ENCODE peak calls at places on chromosomes 13 and 19, in seven cellular contexts. T is GM12878, M is HepG2, H is SK-N-SH, X is K562, O is GM12891, D is H1. Z is an unnamed sample.
A peak's percentile ranks its signal among the peaks of the same experiment; 100 is the strongest.

GRCh38 chr19:34096020-34096915 is 76.0 kb upstream of the LSM14A start:
- DNase-seq in T (no peak), D (no peak), O (no peak), X (peak; percentile 44), H (peak; percentile 72), M (peak; percentile 41), Z (no peak)

GRCh38 chr19:31064486-31064885 is 284.8 kb downstream of the TSHZ3 start:
- DNase-seq in D (no peak), X (no peak), O (no peak), M (no peak), T (no peak), H (peak; percentile 16), Z (no peak)

GRCh38 chr13:112446347-112446861 is 70.2 kb downstream of the SPACA7 start:
- DNase-seq in O (no peak), X (no peak), M (no peak), H (peak; percentile 24), T (no peak), D (no peak), Z (no peak)

GRCh38 chr13:99258946-99259345 is 767 bp upstream of the GPR18 start:
- DNase-seq in H (no peak), O (no peak), M (no peak), D (no peak), X (no peak), T (no peak), Z (no peak)

GRCh38 chr19:2543463-2544442 is 67.8 kb downstream of the GADD45B start:
- DNase-seq in M (peak; percentile 94), H (peak; percentile 91), D (peak; percentile 81), T (no peak), O (peak; percentile 68), X (peak; percentile 66), Z (peak; percentile 63)

GRCh38 chr19:43634877-43635560 is 4.6 kb downstream of the CADM4 start:
- DNase-seq in X (no peak), T (no peak), H (no peak), M (peak; percentile 69), O (no peak), D (no peak), Z (no peak)

GRCh38 chr13:113557013-113557412 is 27.5 kb upstream of the TFDP1 start:
- DNase-seq in O (no peak), M (no peak), H (no peak), T (no peak), D (no peak), X (no peak), Z (no peak)

GRCh38 chr13:51801631-51802099 is 2.3 kb downstream of the DHRS12 start:
- DNase-seq in X (no peak), O (no peak), H (peak; percentile 56), T (no peak), M (no peak), D (no peak), Z (no peak)

GRCh38 chr13:53238241-53238640 is 209.6 kb downstream of the OLFM4 start:
- DNase-seq in M (no peak), O (no peak), T (no peak), H (no peak), X (no peak), D (no peak), Z (no peak)

GRCh38 chr13:114161644-114162532 is 17.2 kb upstream of the CFAP97D2 start:
- DNase-seq in O (no peak), X (no peak), H (no peak), M (peak; percentile 63), T (no peak), D (no peak), Z (no peak)

GRCh38 chr19:2087621-2088100 is 8.5 kb downstream of the MOB3A start:
- DNase-seq in D (no peak), T (peak; percentile 83), M (no peak), O (no peak), H (peak; percentile 12), X (no peak), Z (no peak)

GRCh38 chr19:9875796-9876195 is 40.7 kb downstream of the PIN1 start:
- DNase-seq in M (no peak), D (no peak), O (no peak), H (no peak), X (no peak), T (no peak), Z (no peak)

GRCh38 chr13:62482351-62482750 is 1066.7 kb upstream of the PCDH20 start:
- DNase-seq in H (no peak), M (peak; percentile 20), T (no peak), O (no peak), X (no peak), D (no peak), Z (no peak)

GRCh38 chr19:15464394-15465385 is at the start of gene RASAL3:
- DNase-seq in M (no peak), T (peak; percentile 51), D (no peak), X (no peak), O (no peak), H (no peak), Z (peak; percentile 67)

GRCh38 chr19:14301150-14301549 is 80.1 kb upstream of the ADGRE5 start:
- DNase-seq in M (no peak), T (no peak), D (no peak), H (no peak), O (no peak), X (no peak), Z (no peak)

GRCh38 chr13:34567558-34567957 is 374.5 kb upstream of the NBEA start:
- DNase-seq in X (no peak), D (no peak), M (peak; percentile 2), H (no peak), O (no peak), T (no peak), Z (no peak)

GRCh38 chr19:58279042-58279924 is 528 bp downstream of the ZNF8 start:
- DNase-seq in D (peak; percentile 25), X (peak; percentile 80), O (peak; percentile 34), H (peak; percentile 89), T (no peak), M (peak; percentile 62), Z (peak; percentile 55)

GRCh38 chr19:35142531-35143230 is 374 bp upstream of the FXYD7 start:
- DNase-seq in D (no peak), H (peak; percentile 91), O (peak; percentile 75), T (no peak), M (no peak), X (peak; percentile 91), Z (peak; percentile 61)

GRCh38 chr13:105336706-105337582 is 1198.5 kb downstream of the EFNB2 start:
- DNase-seq in H (no peak), D (no peak), T (no peak), X (no peak), O (no peak), M (no peak), Z (no peak)

GRCh38 chr13:38348890-38349289 is 761 bp upstream of the UFM1 start:
- DNase-seq in D (no peak), M (no peak), X (no peak), O (no peak), H (no peak), T (no peak), Z (no peak)

GRCh38 chr13:98834254-98834960 is 81.9 kb upstream of the SLC15A1 start:
- DNase-seq in O (no peak), M (no peak), T (no peak), X (no peak), D (no peak), H (no peak), Z (no peak)

GRCh38 chr13:25330541-25330940 is 29.1 kb downstream of the NUP58 start:
- DNase-seq in X (no peak), H (no peak), M (no peak), T (no peak), O (no peak), D (no peak), Z (no peak)

GRCh38 chr13:50589651-50590054 is 253.8 kb downstream of the DLEU7 start:
- DNase-seq in X (no peak), D (no peak), T (no peak), H (no peak), M (no peak), O (no peak), Z (no peak)
- TF ChIP-seq TAF1 in X (no peak), D (no peak), T (no peak), H (no peak), M (no peak), O (no peak), Z (no peak)

GRCh38 chr13:75685239-75685697 is 49.1 kb downstream of the LMO7 start:
- DNase-seq in O (no peak), H (no peak), M (peak; percentile 42), X (no peak), D (peak; percentile 39), T (no peak), Z (no peak)
- TF ChIP-seq TAF1 in O (no peak), H (no peak), M (no peak), X (no peak), D (no peak), T (no peak), Z (no peak)

GRCh38 chr13:75432045-75432444 is 49.9 kb downstream of the TBC1D4 start:
- DNase-seq in M (peak; percentile 36), H (no peak), O (no peak), D (no peak), T (no peak), X (no peak), Z (no peak)

GRCh38 chr13:75432811-75433244 is 49.1 kb downstream of the TBC1D4 start:
- DNase-seq in M (no peak), T (no peak), O (no peak), X (no peak), D (no peak), H (no peak), Z (no peak)

GRCh38 chr13:75440100-75440499 is 41.9 kb downstream of the TBC1D4 start:
- DNase-seq in O (no peak), D (no peak), T (no peak), X (no peak), H (no peak), M (peak; percentile 90), Z (no peak)

GRCh38 chr13:75442736-75443234 is 39.2 kb downstream of the TBC1D4 start:
- DNase-seq in T (no peak), O (no peak), M (no peak), H (no peak), X (no peak), D (no peak), Z (no peak)

GRCh38 chr13:75437582-75438318 is 44.2 kb downstream of the TBC1D4 start:
- DNase-seq in X (no peak), O (no peak), H (no peak), T (no peak), D (no peak), M (no peak), Z (no peak)
- TF ChIP-seq TAF1 in X (no peak), O (no peak), H (no peak), T (no peak), D (no peak), M (no peak), Z (no peak)

GRCh38 chr13:79660361-79660760 is 179.4 kb downstream of the NDFIP2 start:
- DNase-seq in M (no peak), T (peak; percentile 7), O (no peak), D (no peak), H (no peak), X (no peak), Z (no peak)

GRCh38 chr13:79663420-79663819 is 182.5 kb downstream of the NDFIP2 start:
- DNase-seq in D (no peak), X (no peak), M (no peak), O (no peak), T (no peak), H (no peak), Z (no peak)

GRCh38 chr13:79663977-79664636 is 183.2 kb downstream of the NDFIP2 start:
- DNase-seq in M (no peak), D (no peak), O (no peak), X (no peak), T (no peak), H (no peak), Z (no peak)

GRCh38 chr13:79659161-79659560 is 178.2 kb downstream of the NDFIP2 start:
- DNase-seq in H (peak; percentile 33), O (no peak), T (no peak), X (no peak), M (no peak), D (no peak), Z (no peak)

GRCh38 chr13:79662882-79663281 is 181.9 kb downstream of the NDFIP2 start:
- DNase-seq in H (no peak), T (no peak), M (no peak), O (no peak), D (no peak), X (no peak), Z (no peak)
- TF ChIP-seq TAF1 in H (no peak), T (no peak), M (no peak), O (no peak), D (no peak), X (no peak), Z (no peak)

Z was measured in GM12892.